ENCODE peak calls at places on chromosome 11, in six cellular contexts. D is heart left ventricle, M is neural crest cell, G is tibial nerve, H is brain microvascular endothelial cell, A is esophagus squamous epithelium. B is an unnamed sample.

GRCh38 chr11:121426476-121427454 is 25.3 kb upstream of the SORL1 start:
- DNase-seq in D (peak), H (no peak), A (no peak), M (peak), G (no peak), B (no peak)

GRCh38 chr11:34356130-34356529 is 1.7 kb downstream of the ABTB2 start:
- DNase-seq in H (no peak), M (no peak), D (no peak), A (no peak), G (no peak), B (no peak)

GRCh38 chr11:14904745-14905103 is 12.7 kb upstream of the CYP2R1 start:
- DNase-seq in H (peak), M (no peak), A (peak), D (peak), G (peak), B (peak)

GRCh38 chr11:65593518-65594414 is 1.8 kb downstream of the KCNK7 start:
- DNase-seq in A (no peak), H (no peak), G (no peak), M (no peak), D (no peak), B (peak)

GRCh38 chr11:62004473-62004872 is 37.0 kb upstream of the FTH1 start:
- DNase-seq in M (no peak), D (peak), A (no peak), H (peak), G (peak), B (peak)

GRCh38 chr11:36532908-36533601 is 23.0 kb upstream of the TRAF6 start:
- DNase-seq in H (peak), G (no peak), D (no peak), M (no peak), A (no peak), B (no peak)

GRCh38 chr11:2791521-2792375 is 92.0 kb upstream of the KCNQ1OT1 start:
- DNase-seq in D (peak), H (no peak), G (no peak), A (no peak), M (no peak), B (no peak)

GRCh38 chr11:74739546-74740270 is 8.5 kb upstream of the CHRDL2 start:
- DNase-seq in A (no peak), G (no peak), H (peak), M (peak), D (peak), B (no peak)

GRCh38 chr11:1883342-1884122 is 8.2 kb downstream of the PRR33 start:
- DNase-seq in G (no peak), H (no peak), D (peak), A (no peak), M (no peak), B (no peak)

GRCh38 chr11:76238551-76238950 is 32.2 kb upstream of the WNT11 start:
- DNase-seq in G (no peak), H (no peak), M (no peak), A (no peak), D (no peak), B (no peak)

GRCh38 chr11:120184946-120185677 is 25.7 kb upstream of the OAF start:
- DNase-seq in H (no peak), D (peak), M (no peak), A (no peak), G (peak), B (peak)

GRCh38 chr11:115198301-115198700 is 305.9 kb downstream of the CADM1 start:
- DNase-seq in A (no peak), M (no peak), G (no peak), H (peak), D (no peak), B (no peak)

GRCh38 chr11:82995754-82996398 is 75.8 kb downstream of the RAB30 start:
- DNase-seq in M (no peak), H (peak), A (no peak), G (peak), D (no peak), B (peak)